ENCODE peak calls at places on chromosomes 1 and 21, in nine cellular contexts. H is OCI-LY7, V is ELR, P is NCI-H1092 treated with DMSO at 0.1 percent for 48 hours, A is foreskin fibroblast, Q is DMS53, J is heart left ventricle, C is NCI-H2081, Z is brain microvascular endothelial cell. I is an unnamed sample.

GRCh38 chr1:12518956-12519707 is 98.9 kb downstream of the DHRS3 start:
- DNase-seq in Z (peak; percentile 81), C (no peak), P (no peak), A (peak; percentile 50), V (peak; percentile 34), H (no peak), Q (no peak), J (peak; percentile 80), I (no peak)

GRCh38 chr21:33937931-33938339 is 22.3 kb upstream of the ATP5PO start:
- DNase-seq in P (no peak), Q (no peak), J (no peak), V (no peak), H (no peak), Z (no peak), A (no peak), C (no peak), I (no peak)

GRCh38 chr1:37553598-37553926 is 531 bp downstream of the SNIP1 start:
- DNase-seq in P (no peak), C (no peak), Q (peak; percentile 49), J (no peak), V (peak; percentile 39), A (no peak), H (no peak), Z (no peak), I (no peak)

GRCh38 chr1:32892368-32893197 is 6.3 kb downstream of the HPCA start:
- DNase-seq in C (no peak), Z (no peak), A (no peak), V (peak; percentile 44), J (no peak), Q (peak; percentile 89), H (peak; percentile 76), P (peak; percentile 74), I (no peak)

GRCh38 chr21:27201197-27201596 is 234.3 kb upstream of the ADAMTS5 start:
- DNase-seq in V (peak; percentile 77), J (no peak), Q (no peak), A (peak; percentile 53), C (no peak), P (no peak), Z (peak; percentile 16), H (no peak), I (peak; percentile 31)

GRCh38 chr1:39144943-39145650 is 59.4 kb upstream of the MACF1 start:
- DNase-seq in A (no peak), C (no peak), J (no peak), Z (no peak), Q (no peak), P (no peak), V (peak; percentile 30), H (no peak), I (no peak)

GRCh38 chr1:230103341-230104173 is 36.5 kb downstream of the GALNT2 start:
- DNase-seq in P (no peak), H (no peak), J (no peak), V (no peak), Q (no peak), Z (no peak), C (no peak), A (no peak), I (peak; percentile 17)

GRCh38 chr1:116379057-116379630 is 6.1 kb downstream of the ATP1A1 start:
- DNase-seq in P (no peak), C (no peak), V (no peak), Q (no peak), A (no peak), J (no peak), Z (no peak), H (no peak), I (no peak)

GRCh38 chr1:156435551-156436318 is 64.8 kb downstream of the MEF2D start:
- DNase-seq in J (no peak), A (no peak), C (no peak), P (no peak), Z (no peak), V (no peak), Q (peak; percentile 60), H (no peak), I (no peak)

GRCh38 chr1:217009376-217009775 is 286.1 kb upstream of the ESRRG start:
- DNase-seq in P (no peak), J (no peak), Q (no peak), V (no peak), C (no peak), A (no peak), Z (no peak), H (no peak), I (no peak)